ENCODE peak calls at places on chromosomes 4 and X, in six cellular contexts. K is HepG2, F is stomach, D is ovary, T is A549, E is right lobe of liver. P is an unnamed sample.
A peak's percentile ranks its signal among the peaks of the same experiment; 100 is the strongest.

GRCh38 chr4:169270810-169271691 is at the start of gene SH3RF1:
- DNase-seq in K (peak; percentile 38), F (peak; percentile 90), D (peak; percentile 91), T (peak; percentile 80), E (peak; percentile 92), P (peak; percentile 91)

GRCh38 chrX:130726661-130727060 is 176.3 kb downstream of the ENOX2 start:
- DNase-seq in K (no peak), F (no peak), D (no peak), T (no peak), E (no peak), P (no peak)

GRCh38 chrX:136650811-136651210 is 2.9 kb downstream of the CD40LG start:
- DNase-seq in K (no peak), F (no peak), D (no peak), T (no peak), E (no peak), P (no peak)

GRCh38 chr4:153427363-153428071 is 38.6 kb upstream of the TMEM131L start:
- DNase-seq in K (no peak), F (no peak), D (no peak), T (no peak), E (no peak), P (no peak)

GRCh38 chr4:170887396-170887795 is 797.6 kb upstream of the AADAT start:
- DNase-seq in K (no peak), F (no peak), D (no peak), T (no peak), E (no peak), P (no peak)

GRCh38 chrX:45070116-45071007 is 130.3 kb downstream of the DIPK2B start:
- DNase-seq in K (peak; percentile 12), F (no peak), D (no peak), T (peak; percentile 70), E (no peak), P (no peak)

GRCh38 chr4:25694466-25694865 is 38.8 kb downstream of the SLC34A2 start:
- DNase-seq in K (no peak), F (no peak), D (no peak), T (peak; percentile 47), E (no peak), P (no peak)

GRCh38 chr4:27836505-27836904 is 975.9 kb downstream of the STIM2 start:
- DNase-seq in K (no peak), F (no peak), D (no peak), T (no peak), E (no peak), P (no peak)

GRCh38 chr4:106522839-106523238 is 154.3 kb upstream of the GIMD1 start:
- DNase-seq in K (peak; percentile 37), F (no peak), D (no peak), T (peak; percentile 12), E (no peak), P (no peak)

GRCh38 chr4:172061204-172061603 is 248.0 kb downstream of the GALNTL6 start:
- DNase-seq in K (no peak), F (no peak), D (no peak), T (no peak), E (no peak), P (no peak)

GRCh38 chr4:145280541-145280940 is 100.2 kb upstream of the OTUD4 start:
- DNase-seq in K (no peak), F (no peak), D (no peak), T (no peak), E (no peak), P (no peak)

GRCh38 chr4:153267013-153267412 is 62.8 kb downstream of the TRIM2 start:
- DNase-seq in K (no peak), F (no peak), D (no peak), T (no peak), E (no peak), P (no peak)

GRCh38 chr4:42281324-42282020 is 115.8 kb upstream of the SHISA3 start:
- DNase-seq in K (no peak), F (no peak), D (no peak), T (no peak), E (no peak), P (no peak)
- H3K4me3 ChIP-seq in K (no peak overlapping the region), F (no peak overlapping the region), D (no peak overlapping the region), T (no peak overlapping the region), E (no peak overlapping the region), P (no peak overlapping the region)

DNA sequence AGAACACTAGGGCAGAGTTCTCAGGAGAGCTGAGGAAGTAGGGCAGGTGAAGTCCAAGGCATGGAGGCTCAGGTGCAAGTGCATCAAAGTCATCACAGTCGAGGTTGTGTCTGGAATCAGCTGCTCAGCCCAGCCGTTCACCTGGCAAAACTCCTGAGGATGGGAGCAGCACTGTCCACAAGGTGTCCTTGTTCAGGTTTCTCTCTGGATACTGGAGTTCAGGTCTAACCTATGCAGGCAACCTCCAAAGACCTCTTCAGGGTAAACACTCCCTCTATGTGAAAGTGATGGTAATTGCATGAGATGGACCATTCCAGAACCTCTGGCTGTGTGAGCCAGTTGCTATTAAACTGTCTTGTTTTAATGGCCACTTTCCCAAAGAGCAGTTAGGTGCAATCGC is 120.2 kb upstream of the PSAPL1 start:
- DNase-seq in K (peak; percentile 23), F (no peak), D (no peak), T (no peak), E (no peak), P (no peak)
- TF ChIP-seq CTCF in K (peak; percentile 22), F (no peak), D (no peak), T (no peak), E (peak; percentile 20), P (no peak)

DNA sequence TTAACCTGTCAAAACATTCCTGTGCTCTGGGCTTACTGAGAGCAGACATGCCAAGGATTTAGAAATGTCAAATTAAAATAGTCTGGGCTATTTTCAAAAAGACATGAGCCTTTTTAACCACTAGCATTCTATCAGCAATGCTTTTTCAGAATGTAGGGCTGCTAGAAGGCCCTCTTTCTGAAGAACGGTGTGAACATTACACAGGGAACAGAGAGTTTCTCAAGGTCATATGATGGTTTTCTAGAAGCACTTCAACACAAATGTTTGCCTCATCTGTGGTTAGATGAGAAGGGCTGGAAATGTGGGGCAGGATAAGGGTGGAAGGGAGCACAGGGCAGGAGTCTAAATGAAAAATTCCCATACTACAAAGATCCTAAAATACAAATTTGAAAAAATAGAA is 39.3 kb downstream of the GRIA3 start:
- DNase-seq in K (no peak), F (no peak), D (no peak), T (no peak), E (no peak), P (no peak)
- TF ChIP-seq POLR2A in K (no peak), F (no peak), D (no peak), T (no peak), E (no peak), P (no peak)

GRCh38 chrX:101931494-101932248 is at the start of gene ZMAT1:
- DNase-seq in K (peak; percentile 39), F (peak; percentile 91), D (peak; percentile 91), T (peak; percentile 93), E (peak; percentile 95), P (peak; percentile 94)
- H3K4me3 ChIP-seq in K (peak within 1 kb of the TSS; percentile 41), F (peak within 1 kb of the TSS; percentile 69), D (peak within 1 kb of the TSS; percentile 75), T (peak within 1 kb of the TSS; percentile 78), E (peak within 1 kb of the TSS; percentile 65), P (peak within 1 kb of the TSS; percentile 63)

DNA sequence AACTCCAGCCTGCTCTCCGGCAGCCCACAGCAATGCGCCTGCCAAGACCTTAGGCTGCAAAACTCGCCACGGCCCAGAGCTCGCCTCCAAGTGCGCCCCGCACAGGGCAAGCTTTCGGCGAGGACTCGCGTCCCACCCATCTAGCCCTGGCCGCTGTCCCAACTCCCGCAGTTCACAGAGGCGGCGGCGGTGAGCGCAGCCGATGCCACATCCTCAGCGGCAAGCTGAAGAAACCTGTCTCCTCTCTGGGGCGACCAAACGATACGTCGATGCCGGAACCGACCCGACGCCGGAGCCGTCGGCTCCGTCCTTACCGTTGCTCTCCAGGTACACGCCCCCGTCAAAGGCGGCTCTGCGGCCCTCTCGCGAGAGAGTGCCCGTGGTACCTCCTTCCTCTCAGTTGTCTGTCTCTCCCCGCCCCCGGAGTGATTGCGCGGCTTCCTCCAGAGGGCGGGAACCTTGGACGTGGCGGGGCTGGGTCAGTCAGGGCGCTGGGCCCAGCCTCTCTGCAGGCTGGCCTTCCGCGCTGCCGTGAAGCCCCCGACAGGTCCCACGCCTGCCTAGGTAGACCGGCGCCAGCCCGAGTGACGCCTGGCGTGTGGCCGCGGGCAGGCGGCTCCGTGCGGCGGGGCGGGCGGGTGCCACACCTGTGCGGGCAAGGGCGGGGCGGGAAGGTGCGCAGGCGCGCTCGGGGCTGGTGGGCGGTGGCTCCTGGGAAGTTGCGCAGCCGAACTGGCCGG is 380 bp upstream of the RAB33B start:
- DNase-seq in K (peak; percentile 94), F (peak; percentile 97), D (peak; percentile 98), T (peak; percentile 97), E (peak; percentile 99), P (peak; percentile 98)
- TF ChIP-seq CTCF in K (peak; percentile 58), F (no peak), D (no peak), T (no peak), E (no peak), P (no peak)

GRCh38 chr4:67700874-67701850 is at the start of gene UBA6:
- DNase-seq in K (peak; percentile 96), F (peak; percentile 98), D (peak; percentile 94), T (peak; percentile 95), E (peak; percentile 98), P (peak; percentile 98)
- TF ChIP-seq POLR2A in K (peak; percentile 89), F (no peak), D (peak; percentile 49), T (peak; percentile 25), E (peak; percentile 78), P (no peak)

GRCh38 chr4:55158957-55159356 is 33.6 kb upstream of the KDR start:
- DNase-seq in K (no peak), F (no peak), D (no peak), T (no peak), E (no peak), P (no peak)

GRCh38 chr4:55154933-55155332 is 29.5 kb upstream of the KDR start:
- DNase-seq in K (no peak), F (no peak), D (no peak), T (no peak), E (no peak), P (no peak)

GRCh38 chr4:55159851-55160250 is 34.5 kb upstream of the KDR start:
- DNase-seq in K (no peak), F (no peak), D (no peak), T (no peak), E (no peak), P (no peak)

GRCh38 chr4:55154290-55154880 is 29.0 kb upstream of the KDR start:
- DNase-seq in K (no peak), F (no peak), D (no peak), T (no peak), E (no peak), P (no peak)

GRCh38 chr4:55157559-55158277 is 32.3 kb upstream of the KDR start:
- DNase-seq in K (no peak), F (no peak), D (no peak), T (no peak), E (no peak), P (no peak)
- H3K4me3 ChIP-seq in K (no peak overlapping the region), F (peak overlapping the region; percentile 2), D (peak overlapping the region; percentile 5), T (no peak overlapping the region), E (no peak overlapping the region), P (peak overlapping the region; percentile 26)

GRCh38 chr4:3697033-3697432 is 69.2 kb upstream of the ADRA2C start:
- DNase-seq in K (no peak), F (no peak), D (no peak), T (no peak), E (no peak), P (no peak)
- TF ChIP-seq CTCF in K (no peak), F (no peak), D (no peak), T (no peak), E (no peak), P (no peak)

P was measured in testis.